ENCODE peak calls at places on chromosomes 11 and 22, in eight cellular contexts. One of them, this sample, is unnamed.

GRCh38 chr11:120512727-120513435 is 1.3 kb downstream of the GRIK4 start:
- DNase-seq in activated CD4-positive, alpha-beta memory T cell treated with anti-CD3 and anti-CD28 coated beads, Interleukin-2, amount 10 ng/mL, durations not matched to agents 7 days and 5 days: no peak
- DNase-seq in effector CD4-positive, alpha-beta T cell: no peak
- DNase-seq in neural progenitor cell: no peak
- DNase-seq in small intestine: no peak
- DNase-seq in nucleus accumbens: no peak
- DNase-seq in H4: peak; percentile 43
- DNase-seq in NCI-H345: no peak
- DNase-seq in this sample: peak; percentile 79

GRCh38 chr11:69541501-69542313 is 60.2 kb downstream of the LINC01488 start:
- DNase-seq in activated CD4-positive, alpha-beta memory T cell treated with anti-CD3 and anti-CD28 coated beads, Interleukin-2, amount 10 ng/mL, durations not matched to agents 7 days and 5 days: no peak
- DNase-seq in effector CD4-positive, alpha-beta T cell: no peak
- DNase-seq in neural progenitor cell: no peak
- DNase-seq in small intestine: no peak
- DNase-seq in nucleus accumbens: no peak
- DNase-seq in H4: no peak
- DNase-seq in NCI-H345: no peak
- DNase-seq in this sample: no peak

GRCh38 chr11:20049231-20049630 is 111.0 kb downstream of the DBX1 start:
- DNase-seq in activated CD4-positive, alpha-beta memory T cell treated with anti-CD3 and anti-CD28 coated beads, Interleukin-2, amount 10 ng/mL, durations not matched to agents 7 days and 5 days: no peak
- DNase-seq in effector CD4-positive, alpha-beta T cell: no peak
- DNase-seq in neural progenitor cell: no peak
- DNase-seq in small intestine: no peak
- DNase-seq in nucleus accumbens: no peak
- DNase-seq in H4: no peak
- DNase-seq in NCI-H345: no peak
- DNase-seq in this sample: no peak

GRCh38 chr11:14119357-14119756 is 156.8 kb downstream of the SPON1 start:
- DNase-seq in activated CD4-positive, alpha-beta memory T cell treated with anti-CD3 and anti-CD28 coated beads, Interleukin-2, amount 10 ng/mL, durations not matched to agents 7 days and 5 days: no peak
- DNase-seq in effector CD4-positive, alpha-beta T cell: no peak
- DNase-seq in neural progenitor cell: no peak
- DNase-seq in small intestine: no peak
- DNase-seq in nucleus accumbens: no peak
- DNase-seq in H4: no peak
- DNase-seq in NCI-H345: peak; percentile 42
- DNase-seq in this sample: no peak

GRCh38 chr11:120112174-120112796 is 25.6 kb downstream of the TRIM29 start:
- DNase-seq in activated CD4-positive, alpha-beta memory T cell treated with anti-CD3 and anti-CD28 coated beads, Interleukin-2, amount 10 ng/mL, durations not matched to agents 7 days and 5 days: no peak
- DNase-seq in effector CD4-positive, alpha-beta T cell: no peak
- DNase-seq in neural progenitor cell: no peak
- DNase-seq in small intestine: no peak
- DNase-seq in nucleus accumbens: no peak
- DNase-seq in H4: no peak
- DNase-seq in NCI-H345: no peak
- DNase-seq in this sample: no peak

GRCh38 chr11:65356394-65356972 is 1.9 kb downstream of the TIGD3 start:
- DNase-seq in activated CD4-positive, alpha-beta memory T cell treated with anti-CD3 and anti-CD28 coated beads, Interleukin-2, amount 10 ng/mL, durations not matched to agents 7 days and 5 days: no peak
- DNase-seq in effector CD4-positive, alpha-beta T cell: no peak
- DNase-seq in neural progenitor cell: no peak
- DNase-seq in small intestine: no peak
- DNase-seq in nucleus accumbens: no peak
- DNase-seq in H4: no peak
- DNase-seq in NCI-H345: no peak
- DNase-seq in this sample: no peak

GRCh38 chr11:71372693-71373657 is 75.2 kb downstream of the DHCR7 start:
- DNase-seq in activated CD4-positive, alpha-beta memory T cell treated with anti-CD3 and anti-CD28 coated beads, Interleukin-2, amount 10 ng/mL, durations not matched to agents 7 days and 5 days: no peak
- DNase-seq in effector CD4-positive, alpha-beta T cell: no peak
- DNase-seq in neural progenitor cell: peak; percentile 42
- DNase-seq in small intestine: peak; percentile 8
- DNase-seq in nucleus accumbens: no peak
- DNase-seq in H4: no peak
- DNase-seq in NCI-H345: peak; percentile 17
- DNase-seq in this sample: peak; percentile 14

GRCh38 chr22:49300951-49301397 is 526.7 kb downstream of the BRD1 start:
- DNase-seq in activated CD4-positive, alpha-beta memory T cell treated with anti-CD3 and anti-CD28 coated beads, Interleukin-2, amount 10 ng/mL, durations not matched to agents 7 days and 5 days: no peak
- DNase-seq in effector CD4-positive, alpha-beta T cell: no peak
- DNase-seq in neural progenitor cell: no peak
- DNase-seq in small intestine: no peak
- DNase-seq in nucleus accumbens: no peak
- DNase-seq in H4: no peak
- DNase-seq in NCI-H345: no peak
- DNase-seq in this sample: no peak

GRCh38 chr11:85946221-85946620 is 91.0 kb downstream of the CCDC83 start:
- DNase-seq in activated CD4-positive, alpha-beta memory T cell treated with anti-CD3 and anti-CD28 coated beads, Interleukin-2, amount 10 ng/mL, durations not matched to agents 7 days and 5 days: no peak
- DNase-seq in effector CD4-positive, alpha-beta T cell: no peak
- DNase-seq in neural progenitor cell: no peak
- DNase-seq in small intestine: no peak
- DNase-seq in nucleus accumbens: no peak
- DNase-seq in H4: no peak
- DNase-seq in NCI-H345: no peak
- DNase-seq in this sample: no peak

GRCh38 chr11:17570034-17570433 is 23.0 kb downstream of the OTOG start:
- DNase-seq in activated CD4-positive, alpha-beta memory T cell treated with anti-CD3 and anti-CD28 coated beads, Interleukin-2, amount 10 ng/mL, durations not matched to agents 7 days and 5 days: no peak
- DNase-seq in effector CD4-positive, alpha-beta T cell: no peak
- DNase-seq in neural progenitor cell: no peak
- DNase-seq in small intestine: no peak
- DNase-seq in nucleus accumbens: no peak
- DNase-seq in H4: no peak
- DNase-seq in NCI-H345: no peak
- DNase-seq in this sample: no peak

GRCh38 chr11:95991101-95991500 is 67.2 kb upstream of the MTMR2 start:
- DNase-seq in activated CD4-positive, alpha-beta memory T cell treated with anti-CD3 and anti-CD28 coated beads, Interleukin-2, amount 10 ng/mL, durations not matched to agents 7 days and 5 days: no peak
- DNase-seq in effector CD4-positive, alpha-beta T cell: no peak
- DNase-seq in neural progenitor cell: no peak
- DNase-seq in small intestine: no peak
- DNase-seq in nucleus accumbens: no peak
- DNase-seq in H4: peak; percentile 53
- DNase-seq in NCI-H345: no peak
- DNase-seq in this sample: no peak

GRCh38 chr11:117083011-117083940 is 15.0 kb downstream of the SIK3 start:
- DNase-seq in activated CD4-positive, alpha-beta memory T cell treated with anti-CD3 and anti-CD28 coated beads, Interleukin-2, amount 10 ng/mL, durations not matched to agents 7 days and 5 days: no peak
- DNase-seq in effector CD4-positive, alpha-beta T cell: no peak
- DNase-seq in neural progenitor cell: peak; percentile 54
- DNase-seq in small intestine: no peak
- DNase-seq in nucleus accumbens: peak; percentile 47
- DNase-seq in H4: no peak
- DNase-seq in NCI-H345: no peak
- DNase-seq in this sample: no peak

GRCh38 chr22:49894321-49895072 is 23.7 kb downstream of the ALG12 start:
- DNase-seq in activated CD4-positive, alpha-beta memory T cell treated with anti-CD3 and anti-CD28 coated beads, Interleukin-2, amount 10 ng/mL, durations not matched to agents 7 days and 5 days: no peak
- DNase-seq in effector CD4-positive, alpha-beta T cell: no peak
- DNase-seq in neural progenitor cell: no peak
- DNase-seq in small intestine: no peak
- DNase-seq in nucleus accumbens: no peak
- DNase-seq in H4: no peak
- DNase-seq in NCI-H345: no peak
- DNase-seq in this sample: peak; percentile 48

GRCh38 chr22:47929073-47929472 is 1166.6 kb downstream of the TBC1D22A start:
- DNase-seq in activated CD4-positive, alpha-beta memory T cell treated with anti-CD3 and anti-CD28 coated beads, Interleukin-2, amount 10 ng/mL, durations not matched to agents 7 days and 5 days: no peak
- DNase-seq in effector CD4-positive, alpha-beta T cell: no peak
- DNase-seq in neural progenitor cell: no peak
- DNase-seq in small intestine: no peak
- DNase-seq in nucleus accumbens: no peak
- DNase-seq in H4: no peak
- DNase-seq in NCI-H345: no peak
- DNase-seq in this sample: no peak

GRCh38 chr11:130945945-130946344 is 29.7 kb upstream of the SNX19 start:
- DNase-seq in activated CD4-positive, alpha-beta memory T cell treated with anti-CD3 and anti-CD28 coated beads, Interleukin-2, amount 10 ng/mL, durations not matched to agents 7 days and 5 days: no peak
- DNase-seq in effector CD4-positive, alpha-beta T cell: no peak
- DNase-seq in neural progenitor cell: no peak
- DNase-seq in small intestine: no peak
- DNase-seq in nucleus accumbens: no peak
- DNase-seq in H4: peak; percentile 51
- DNase-seq in NCI-H345: no peak
- DNase-seq in this sample: no peak

GRCh38 chr22:50548046-50548912 is 2.6 kb downstream of the KLHDC7B start:
- DNase-seq in activated CD4-positive, alpha-beta memory T cell treated with anti-CD3 and anti-CD28 coated beads, Interleukin-2, amount 10 ng/mL, durations not matched to agents 7 days and 5 days: peak; percentile 68
- DNase-seq in effector CD4-positive, alpha-beta T cell: peak; percentile 52
- DNase-seq in neural progenitor cell: no peak
- DNase-seq in small intestine: no peak
- DNase-seq in nucleus accumbens: no peak
- DNase-seq in H4: no peak
- DNase-seq in NCI-H345: no peak
- DNase-seq in this sample: no peak

GRCh38 chr22:39343259-39344045 is 6.3 kb upstream of the SYNGR1 start:
- DNase-seq in activated CD4-positive, alpha-beta memory T cell treated with anti-CD3 and anti-CD28 coated beads, Interleukin-2, amount 10 ng/mL, durations not matched to agents 7 days and 5 days: peak; percentile 61
- DNase-seq in effector CD4-positive, alpha-beta T cell: peak; percentile 27
- DNase-seq in neural progenitor cell: peak; percentile 75
- DNase-seq in small intestine: peak; percentile 73
- DNase-seq in nucleus accumbens: peak; percentile 27
- DNase-seq in H4: peak; percentile 42
- DNase-seq in NCI-H345: peak; percentile 14
- DNase-seq in this sample: peak; percentile 72

GRCh38 chr22:23396362-23397007 is 183.6 kb downstream of the IGLL1 start:
- DNase-seq in activated CD4-positive, alpha-beta memory T cell treated with anti-CD3 and anti-CD28 coated beads, Interleukin-2, amount 10 ng/mL, durations not matched to agents 7 days and 5 days: no peak
- DNase-seq in effector CD4-positive, alpha-beta T cell: no peak
- DNase-seq in neural progenitor cell: no peak
- DNase-seq in small intestine: no peak
- DNase-seq in nucleus accumbens: no peak
- DNase-seq in H4: no peak
- DNase-seq in NCI-H345: no peak
- DNase-seq in this sample: no peak

GRCh38 chr11:93895106-93895862 is 44.9 kb upstream of the VSTM5 start:
- DNase-seq in activated CD4-positive, alpha-beta memory T cell treated with anti-CD3 and anti-CD28 coated beads, Interleukin-2, amount 10 ng/mL, durations not matched to agents 7 days and 5 days: no peak
- DNase-seq in effector CD4-positive, alpha-beta T cell: no peak
- DNase-seq in neural progenitor cell: peak; percentile 84
- DNase-seq in small intestine: peak; percentile 64
- DNase-seq in nucleus accumbens: no peak
- DNase-seq in H4: peak; percentile 57
- DNase-seq in NCI-H345: peak; percentile 58
- DNase-seq in this sample: peak; percentile 88

GRCh38 chr11:135075740-135076139 is 663.7 kb upstream of the B3GAT1 start:
- DNase-seq in activated CD4-positive, alpha-beta memory T cell treated with anti-CD3 and anti-CD28 coated beads, Interleukin-2, amount 10 ng/mL, durations not matched to agents 7 days and 5 days: peak; percentile 60
- DNase-seq in effector CD4-positive, alpha-beta T cell: peak; percentile 9
- DNase-seq in neural progenitor cell: peak; percentile 52
- DNase-seq in small intestine: peak; percentile 3
- DNase-seq in nucleus accumbens: no peak
- DNase-seq in H4: peak; percentile 54
- DNase-seq in NCI-H345: no peak
- DNase-seq in this sample: no peak

GRCh38 chr22:25746012-25746373 is 4.0 kb downstream of the MYO18B start:
- DNase-seq in activated CD4-positive, alpha-beta memory T cell treated with anti-CD3 and anti-CD28 coated beads, Interleukin-2, amount 10 ng/mL, durations not matched to agents 7 days and 5 days: no peak
- DNase-seq in effector CD4-positive, alpha-beta T cell: no peak
- DNase-seq in neural progenitor cell: no peak
- DNase-seq in small intestine: peak; percentile 9
- DNase-seq in nucleus accumbens: no peak
- DNase-seq in H4: no peak
- DNase-seq in NCI-H345: no peak
- DNase-seq in this sample: no peak

GRCh38 chr11:18063131-18063530 is 17.1 kb upstream of the TPH1 start:
- DNase-seq in activated CD4-positive, alpha-beta memory T cell treated with anti-CD3 and anti-CD28 coated beads, Interleukin-2, amount 10 ng/mL, durations not matched to agents 7 days and 5 days: no peak
- DNase-seq in effector CD4-positive, alpha-beta T cell: no peak
- DNase-seq in neural progenitor cell: no peak
- DNase-seq in small intestine: no peak
- DNase-seq in nucleus accumbens: no peak
- DNase-seq in H4: no peak
- DNase-seq in NCI-H345: peak; percentile 17
- DNase-seq in this sample: peak; percentile 84

GRCh38 chr11:92770981-92771380 is 198.5 kb upstream of the MTNR1B start:
- DNase-seq in activated CD4-positive, alpha-beta memory T cell treated with anti-CD3 and anti-CD28 coated beads, Interleukin-2, amount 10 ng/mL, durations not matched to agents 7 days and 5 days: no peak
- DNase-seq in effector CD4-positive, alpha-beta T cell: no peak
- DNase-seq in neural progenitor cell: no peak
- DNase-seq in small intestine: no peak
- DNase-seq in nucleus accumbens: no peak
- DNase-seq in H4: no peak
- DNase-seq in NCI-H345: no peak
- DNase-seq in this sample: no peak

GRCh38 chr11:69862331-69862761 is 43.1 kb upstream of the FGF3 start:
- DNase-seq in activated CD4-positive, alpha-beta memory T cell treated with anti-CD3 and anti-CD28 coated beads, Interleukin-2, amount 10 ng/mL, durations not matched to agents 7 days and 5 days: no peak
- DNase-seq in effector CD4-positive, alpha-beta T cell: no peak
- DNase-seq in neural progenitor cell: no peak
- DNase-seq in small intestine: no peak
- DNase-seq in nucleus accumbens: no peak
- DNase-seq in H4: no peak
- DNase-seq in NCI-H345: no peak
- DNase-seq in this sample: no peak

GRCh38 chr11:3959015-3959917 is 103.8 kb downstream of the STIM1 start:
- DNase-seq in activated CD4-positive, alpha-beta memory T cell treated with anti-CD3 and anti-CD28 coated beads, Interleukin-2, amount 10 ng/mL, durations not matched to agents 7 days and 5 days: no peak
- DNase-seq in effector CD4-positive, alpha-beta T cell: no peak
- DNase-seq in neural progenitor cell: peak; percentile 21
- DNase-seq in small intestine: peak; percentile 24
- DNase-seq in nucleus accumbens: no peak
- DNase-seq in H4: peak; percentile 36
- DNase-seq in NCI-H345: no peak
- DNase-seq in this sample: peak; percentile 13

GRCh38 chr11:42524534-42525227 is 787.1 kb upstream of the API5 start:
- DNase-seq in activated CD4-positive, alpha-beta memory T cell treated with anti-CD3 and anti-CD28 coated beads, Interleukin-2, amount 10 ng/mL, durations not matched to agents 7 days and 5 days: peak; percentile 17
- DNase-seq in effector CD4-positive, alpha-beta T cell: no peak
- DNase-seq in neural progenitor cell: peak; percentile 84
- DNase-seq in small intestine: peak; percentile 75
- DNase-seq in nucleus accumbens: peak; percentile 54
- DNase-seq in H4: peak; percentile 78
- DNase-seq in NCI-H345: peak; percentile 48
- DNase-seq in this sample: peak; percentile 73

GRCh38 chr11:67266424-67267187 is at the start of gene GRK2:
- DNase-seq in activated CD4-positive, alpha-beta memory T cell treated with anti-CD3 and anti-CD28 coated beads, Interleukin-2, amount 10 ng/mL, durations not matched to agents 7 days and 5 days: peak; percentile 50
- DNase-seq in effector CD4-positive, alpha-beta T cell: no peak
- DNase-seq in neural progenitor cell: peak; percentile 37
- DNase-seq in small intestine: peak; percentile 38
- DNase-seq in nucleus accumbens: no peak
- DNase-seq in H4: no peak
- DNase-seq in NCI-H345: peak; percentile 56
- DNase-seq in this sample: peak; percentile 78

GRCh38 chr11:7528514-7529049 is 14.8 kb downstream of the PPFIBP2 start:
- DNase-seq in activated CD4-positive, alpha-beta memory T cell treated with anti-CD3 and anti-CD28 coated beads, Interleukin-2, amount 10 ng/mL, durations not matched to agents 7 days and 5 days: no peak
- DNase-seq in effector CD4-positive, alpha-beta T cell: no peak
- DNase-seq in neural progenitor cell: no peak
- DNase-seq in small intestine: no peak
- DNase-seq in nucleus accumbens: no peak
- DNase-seq in H4: no peak
- DNase-seq in NCI-H345: no peak
- DNase-seq in this sample: no peak

GRCh38 chr11:61141601-61142028 is 19.6 kb downstream of the VPS37C start:
- DNase-seq in activated CD4-positive, alpha-beta memory T cell treated with anti-CD3 and anti-CD28 coated beads, Interleukin-2, amount 10 ng/mL, durations not matched to agents 7 days and 5 days: no peak
- DNase-seq in effector CD4-positive, alpha-beta T cell: no peak
- DNase-seq in neural progenitor cell: no peak
- DNase-seq in small intestine: peak; percentile 98
- DNase-seq in nucleus accumbens: no peak
- DNase-seq in H4: no peak
- DNase-seq in NCI-H345: peak; percentile 92
- DNase-seq in this sample: peak; percentile 97

GRCh38 chr11:69292221-69292648 is 1.7 kb upstream of the MYEOV start:
- DNase-seq in activated CD4-positive, alpha-beta memory T cell treated with anti-CD3 and anti-CD28 coated beads, Interleukin-2, amount 10 ng/mL, durations not matched to agents 7 days and 5 days: peak; percentile 61
- DNase-seq in effector CD4-positive, alpha-beta T cell: peak; percentile 49
- DNase-seq in neural progenitor cell: peak; percentile 56
- DNase-seq in small intestine: no peak
- DNase-seq in nucleus accumbens: no peak
- DNase-seq in H4: no peak
- DNase-seq in NCI-H345: no peak
- DNase-seq in this sample: peak; percentile 5